ENCODE peak calls at places on chromosomes 3 and 15, in four cellular contexts. One of them, this sample, is unnamed.

GRCh38 chr3:196323723-196324122 is 5.7 kb upstream of the DYNLT2B start:
- DNase-seq in psoas muscle: no peak
- DNase-seq in A549: no peak
- DNase-seq in brain microvascular endothelial cell: no peak
- DNase-seq in this sample: no peak

GRCh38 chr3:180282386-180282785 is 245.6 kb upstream of the PEX5L start:
- DNase-seq in brain microvascular endothelial cell: no peak
- DNase-seq in psoas muscle: no peak
- DNase-seq in A549: no peak
- DNase-seq in this sample: no peak

GRCh38 chr15:67413770-67414429 is 107.0 kb upstream of the C15orf61 start:
- DNase-seq in psoas muscle: no peak
- DNase-seq in brain microvascular endothelial cell: peak; percentile 48
- DNase-seq in A549: peak; percentile 32
- DNase-seq in this sample: no peak

GRCh38 chr15:78808550-78808949 is 2.7 kb downstream of the ADAMTS7 start:
- DNase-seq in psoas muscle: no peak
- DNase-seq in brain microvascular endothelial cell: peak; percentile 40
- DNase-seq in A549: peak; percentile 71
- DNase-seq in this sample: no peak

GRCh38 chr3:159733194-159733860 is 255.3 kb upstream of the IL12A start:
- DNase-seq in A549: no peak
- DNase-seq in brain microvascular endothelial cell: peak; percentile 45
- DNase-seq in psoas muscle: no peak
- DNase-seq in this sample: peak; percentile 72

GRCh38 chr15:48415036-48415886 is 84.0 kb downstream of the DUT start:
- DNase-seq in brain microvascular endothelial cell: no peak
- DNase-seq in psoas muscle: no peak
- DNase-seq in A549: peak; percentile 24
- DNase-seq in this sample: no peak

GRCh38 chr3:31911643-31912042 is 69.4 kb downstream of the OSBPL10 start:
- DNase-seq in psoas muscle: no peak
- DNase-seq in A549: no peak
- DNase-seq in brain microvascular endothelial cell: no peak
- DNase-seq in this sample: no peak

GRCh38 chr3:14357463-14357862 is 44.9 kb upstream of the SLC6A6 start:
- DNase-seq in psoas muscle: no peak
- DNase-seq in brain microvascular endothelial cell: no peak
- DNase-seq in A549: no peak
- DNase-seq in this sample: no peak

GRCh38 chr3:126745760-126746394 is 41.8 kb downstream of the CHCHD6 start:
- DNase-seq in psoas muscle: peak; percentile 34
- DNase-seq in brain microvascular endothelial cell: no peak
- DNase-seq in A549: no peak
- DNase-seq in this sample: no peak

GRCh38 chr3:44128057-44128775 is 113.5 kb upstream of the TOPAZ1 start:
- DNase-seq in brain microvascular endothelial cell: no peak
- DNase-seq in psoas muscle: no peak
- DNase-seq in A549: no peak
- DNase-seq in this sample: no peak

GRCh38 chr3:105444725-105445124 is 78.0 kb downstream of the ALCAM start:
- DNase-seq in brain microvascular endothelial cell: no peak
- DNase-seq in psoas muscle: no peak
- DNase-seq in A549: no peak
- DNase-seq in this sample: no peak

GRCh38 chr3:64861684-64862083 is 173.9 kb upstream of the ADAMTS9 start:
- DNase-seq in brain microvascular endothelial cell: no peak
- DNase-seq in A549: no peak
- DNase-seq in psoas muscle: no peak
- DNase-seq in this sample: no peak

GRCh38 chr15:59170295-59170881 is 36.3 kb upstream of the LDHAL6B start:
- DNase-seq in psoas muscle: peak; percentile 58
- DNase-seq in brain microvascular endothelial cell: peak; percentile 9
- DNase-seq in A549: no peak
- DNase-seq in this sample: no peak

GRCh38 chr3:127445581-127446368 is 144.8 kb downstream of the TPRA1 start:
- DNase-seq in brain microvascular endothelial cell: no peak
- DNase-seq in A549: no peak
- DNase-seq in psoas muscle: no peak
- DNase-seq in this sample: no peak

GRCh38 chr15:39592500-39592899 is 11.6 kb downstream of the THBS1 start:
- DNase-seq in psoas muscle: no peak
- DNase-seq in A549: no peak
- DNase-seq in brain microvascular endothelial cell: no peak
- DNase-seq in this sample: peak; percentile 42

GRCh38 chr3:65996605-65997004 is 42.1 kb downstream of the MAGI1 start:
- DNase-seq in psoas muscle: no peak
- DNase-seq in A549: no peak
- DNase-seq in brain microvascular endothelial cell: peak; percentile 81
- DNase-seq in this sample: no peak

GRCh38 chr15:47801522-47801921 is 84.2 kb downstream of the SEMA6D start:
- DNase-seq in psoas muscle: no peak
- DNase-seq in brain microvascular endothelial cell: no peak
- DNase-seq in A549: no peak
- DNase-seq in this sample: no peak

GRCh38 chr15:56040081-56041035 is 46.9 kb upstream of the NEDD4 start:
- DNase-seq in psoas muscle: peak; percentile 44
- DNase-seq in A549: peak; percentile 66
- DNase-seq in brain microvascular endothelial cell: peak; percentile 94
- DNase-seq in this sample: peak; percentile 77

GRCh38 chr3:113685956-113686721 is 10.3 kb downstream of the USF3 start:
- DNase-seq in A549: no peak
- DNase-seq in brain microvascular endothelial cell: peak; percentile 25
- DNase-seq in psoas muscle: no peak
- DNase-seq in this sample: peak; percentile 12
- TF ChIP-seq CTCF in A549: no peak
- TF ChIP-seq CTCF in brain microvascular endothelial cell: no peak
- TF ChIP-seq CTCF in psoas muscle: no peak
- TF ChIP-seq CTCF in this sample: no peak

GRCh38 chr15:45857295-45857694 is 222.5 kb downstream of the SQOR start:
- DNase-seq in A549: no peak
- DNase-seq in brain microvascular endothelial cell: no peak
- DNase-seq in psoas muscle: no peak
- DNase-seq in this sample: no peak

GRCh38 chr15:45855907-45856579 is 221.2 kb downstream of the SQOR start:
- DNase-seq in psoas muscle: no peak
- DNase-seq in brain microvascular endothelial cell: no peak
- DNase-seq in A549: no peak
- DNase-seq in this sample: no peak

GRCh38 chr15:45858491-45858890 is 223.7 kb downstream of the SQOR start:
- DNase-seq in psoas muscle: no peak
- DNase-seq in brain microvascular endothelial cell: no peak
- DNase-seq in A549: no peak
- DNase-seq in this sample: no peak

GRCh38 chr15:45854455-45855202 is 219.8 kb downstream of the SQOR start:
- DNase-seq in A549: no peak
- DNase-seq in psoas muscle: no peak
- DNase-seq in brain microvascular endothelial cell: no peak
- DNase-seq in this sample: no peak

GRCh38 chr15:45855210-45855906 is 220.5 kb downstream of the SQOR start:
- DNase-seq in brain microvascular endothelial cell: no peak
- DNase-seq in psoas muscle: no peak
- DNase-seq in A549: no peak
- DNase-seq in this sample: no peak
- H3K4me3 ChIP-seq in brain microvascular endothelial cell: no peak overlapping the region
- H3K4me3 ChIP-seq in psoas muscle: no peak overlapping the region
- H3K4me3 ChIP-seq in A549: no peak overlapping the region
- H3K4me3 ChIP-seq in this sample: no peak overlapping the region

GRCh38 chr3:77159182-77159581 is 119.3 kb downstream of the ROBO2 start:
- DNase-seq in A549: no peak
- DNase-seq in psoas muscle: no peak
- DNase-seq in brain microvascular endothelial cell: no peak
- DNase-seq in this sample: no peak
- TF ChIP-seq CTCF in A549: no peak
- TF ChIP-seq CTCF in psoas muscle: no peak
- TF ChIP-seq CTCF in brain microvascular endothelial cell: peak; percentile 10
- TF ChIP-seq CTCF in this sample: no peak

GRCh38 chr3:141739731-141740130 is 1.6 kb downstream of the RNF7 start:
- DNase-seq in brain microvascular endothelial cell: no peak
- DNase-seq in A549: no peak
- DNase-seq in psoas muscle: no peak
- DNase-seq in this sample: no peak
- H3K4me3 ChIP-seq in brain microvascular endothelial cell: peak overlapping the region; percentile 98
- H3K4me3 ChIP-seq in A549: peak overlapping the region; percentile 65
- H3K4me3 ChIP-seq in psoas muscle: peak overlapping the region; percentile 98
- H3K4me3 ChIP-seq in this sample: peak overlapping the region; percentile 98

DNA sequence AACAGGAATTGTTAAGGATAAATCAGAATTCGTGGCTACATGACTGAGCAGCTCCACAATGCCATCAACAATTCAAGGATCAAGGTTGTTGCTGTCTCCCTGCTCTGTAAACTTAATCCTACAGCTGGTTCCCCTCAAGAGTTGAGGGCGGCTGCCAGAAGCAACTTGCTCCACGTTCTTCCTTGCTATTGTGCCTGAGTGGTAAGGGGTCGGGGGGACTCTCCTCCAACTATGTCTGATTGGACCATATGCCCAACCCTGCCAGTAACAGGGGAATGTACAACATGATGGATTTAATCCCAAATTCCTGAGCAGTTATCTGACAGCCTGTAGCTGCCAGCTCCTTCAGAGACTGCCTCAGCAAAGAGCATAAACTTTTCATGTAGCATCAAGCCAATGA is 37.9 kb upstream of the MECOM start:
- DNase-seq in A549: no peak
- DNase-seq in psoas muscle: no peak
- DNase-seq in brain microvascular endothelial cell: no peak
- DNase-seq in this sample: no peak
- TF ChIP-seq CTCF in A549: no peak
- TF ChIP-seq CTCF in psoas muscle: no peak
- TF ChIP-seq CTCF in brain microvascular endothelial cell: no peak
- TF ChIP-seq CTCF in this sample: no peak

This sample was measured in AG04449.